ENCODE peak calls at places on chromosomes 6 and 20, in eight cellular contexts. Y, S, M, Z, H, I, C and W are unnamed samples.

GRCh38 chr6:97917369-97917768 is 634.4 kb upstream of the MMS22L start:
- DNase-seq in Y (peak), Z (no peak), H (no peak), S (no peak), M (no peak), I (no peak), C (no peak), W (no peak)

GRCh38 chr6:83514877-83515466 is 2.6 kb downstream of the PRSS35 start:
- DNase-seq in Z (peak), H (no peak), Y (peak), M (peak), S (peak), I (no peak), C (no peak), W (no peak)

GRCh38 chr6:131602913-131603312 is 25.1 kb downstream of the MED23 start:
- DNase-seq in H (no peak), S (peak), I (no peak), Y (no peak), C (no peak), Z (no peak), M (peak), W (no peak)

GRCh38 chr6:20417819-20418218 is 16.1 kb downstream of the E2F3 start:
- DNase-seq in Z (peak), Y (no peak), H (no peak), I (no peak), C (no peak), M (no peak), S (no peak), W (no peak)

GRCh38 chr6:77707603-77708002 is 54.8 kb downstream of the MEI4 start:
- DNase-seq in C (no peak), Y (no peak), S (no peak), Z (no peak), I (no peak), M (no peak), H (no peak), W (no peak)

GRCh38 chr6:13187692-13188091 is 140.6 kb downstream of the TBC1D7 start:
- DNase-seq in H (peak), Z (no peak), C (no peak), M (no peak), Y (no peak), S (no peak), I (no peak), W (no peak)

GRCh38 chr20:34037121-34037520 is 43.4 kb downstream of the RALY start:
- DNase-seq in M (no peak), Z (peak), C (no peak), H (no peak), Y (no peak), S (no peak), I (no peak), W (no peak)

GRCh38 chr6:12288844-12289654 is 1.1 kb upstream of the EDN1 start:
- DNase-seq in Z (peak), S (peak), Y (peak), C (no peak), M (peak), I (no peak), H (peak), W (no peak)

GRCh38 chr20:4702562-4703280 is 19.0 kb upstream of the PRND start:
- DNase-seq in Y (no peak), Z (no peak), C (no peak), S (no peak), M (no peak), H (peak), I (peak), W (no peak)

GRCh38 chr6:61887425-61887824 is 398.6 kb downstream of the KHDRBS2 start:
- DNase-seq in Y (no peak), S (no peak), M (no peak), C (no peak), Z (no peak), H (no peak), I (no peak), W (no peak)

GRCh38 chr6:140907235-140907634 is 1225.5 kb upstream of the GJE1 start:
- DNase-seq in I (no peak), S (no peak), Z (no peak), H (no peak), Y (no peak), C (no peak), M (no peak), W (peak)

GRCh38 chr6:2127484-2127911 is 117.9 kb downstream of the GMDS start:
- DNase-seq in Z (no peak), Y (no peak), C (peak), I (peak), S (peak), H (peak), M (no peak), W (no peak)

GRCh38 chr6:108862479-108863191 is 14.4 kb downstream of the ARMC2 start:
- DNase-seq in I (no peak), H (no peak), M (no peak), S (no peak), Y (no peak), Z (peak), C (no peak), W (no peak)

GRCh38 chr20:37501940-37502339 is 19.1 kb upstream of the NNAT start:
- DNase-seq in H (no peak), I (no peak), M (no peak), Y (no peak), C (no peak), Z (no peak), S (no peak), W (no peak)

GRCh38 chr6:33746036-33746600 is 587 bp downstream of the IP6K3 start:
- DNase-seq in M (peak), Y (peak), S (peak), C (peak), I (peak), H (no peak), Z (no peak), W (peak)

GRCh38 chr6:142682985-142683384 is 262.0 kb downstream of the HIVEP2 start:
- DNase-seq in I (no peak), M (no peak), Z (no peak), S (no peak), Y (no peak), C (no peak), H (no peak), W (no peak)

GRCh38 chr6:67411036-67411435 is 1224.0 kb upstream of the ADGRB3 start:
- DNase-seq in H (no peak), Z (no peak), Y (no peak), I (no peak), S (no peak), M (no peak), C (no peak), W (no peak)

GRCh38 chr6:96521267-96521624 is 360 bp upstream of the UFL1 start:
- DNase-seq in H (no peak), S (no peak), M (no peak), C (no peak), Y (no peak), I (no peak), Z (no peak), W (no peak)

GRCh38 chr20:42589976-42590639 is 599.6 kb downstream of the PTPRT start:
- DNase-seq in Z (no peak), C (no peak), S (no peak), M (no peak), I (no peak), H (no peak), Y (no peak), W (no peak)

GRCh38 chr20:49517509-49518100 is 35.1 kb upstream of the KCNB1 start:
- DNase-seq in I (no peak), Z (no peak), H (no peak), C (no peak), Y (no peak), M (no peak), S (no peak), W (no peak)

GRCh38 chr20:9458075-9458818 is 56.1 kb upstream of the LAMP5 start:
- DNase-seq in Y (no peak), C (no peak), H (no peak), I (no peak), M (peak), Z (peak), S (peak), W (no peak)

GRCh38 chr6:21504790-21505189 is 88.8 kb upstream of the SOX4 start:
- DNase-seq in Y (no peak), C (no peak), H (no peak), Z (no peak), M (no peak), S (no peak), I (peak), W (no peak)

GRCh38 chr6:124995645-124996325 is 33.5 kb downstream of the RNF217 start:
- DNase-seq in Z (no peak), C (no peak), M (no peak), Y (no peak), H (no peak), I (no peak), S (no peak), W (no peak)

DNA sequence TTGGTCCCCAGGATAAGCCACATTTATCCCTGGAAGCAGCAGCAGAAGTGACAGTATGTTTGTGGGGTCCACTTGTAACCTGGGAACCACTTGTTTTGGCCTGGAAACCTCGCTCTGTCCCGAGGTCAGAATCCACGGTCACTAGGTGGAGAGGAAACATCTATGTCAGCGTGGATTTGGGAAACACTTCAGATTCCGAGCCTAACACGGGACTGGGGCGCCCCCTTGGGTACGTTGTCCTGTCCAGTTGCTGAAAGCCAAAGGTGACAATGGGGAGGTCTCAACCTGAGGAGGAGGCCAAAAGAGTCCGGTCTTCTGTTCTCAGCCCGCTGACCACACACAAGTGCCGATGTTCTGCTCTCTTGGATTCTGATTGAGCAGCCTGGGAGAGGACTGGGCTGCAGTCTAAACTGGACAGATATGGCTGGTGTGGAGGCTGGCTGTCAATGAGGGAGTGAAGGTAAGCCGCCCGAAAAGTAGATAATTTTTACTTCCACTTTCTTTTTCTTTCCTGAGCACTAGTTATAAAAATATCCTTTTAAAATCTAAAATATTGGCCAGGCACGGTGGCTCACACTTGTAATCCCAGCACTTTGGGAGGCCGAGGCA is 4.9 kb upstream of the ZFP57 start:
- DNase-seq in C (no peak), H (no peak), Z (no peak), Y (peak), I (no peak), M (no peak), S (peak), W (no peak)
- TF ChIP-seq CTCF in C (no peak), H (peak), Z (no peak), Y (no peak), I (peak), M (no peak), S (peak), W (no peak)

GRCh38 chr6:45423901-45424627 is 46.3 kb upstream of the SUPT3H start:
- DNase-seq in H (no peak), I (no peak), S (peak), M (no peak), Y (peak), C (peak), Z (peak), W (no peak)
- TF ChIP-seq CTCF in H (no peak), I (no peak), S (no peak), M (no peak), Y (no peak), C (no peak), Z (no peak), W (no peak)

DNA sequence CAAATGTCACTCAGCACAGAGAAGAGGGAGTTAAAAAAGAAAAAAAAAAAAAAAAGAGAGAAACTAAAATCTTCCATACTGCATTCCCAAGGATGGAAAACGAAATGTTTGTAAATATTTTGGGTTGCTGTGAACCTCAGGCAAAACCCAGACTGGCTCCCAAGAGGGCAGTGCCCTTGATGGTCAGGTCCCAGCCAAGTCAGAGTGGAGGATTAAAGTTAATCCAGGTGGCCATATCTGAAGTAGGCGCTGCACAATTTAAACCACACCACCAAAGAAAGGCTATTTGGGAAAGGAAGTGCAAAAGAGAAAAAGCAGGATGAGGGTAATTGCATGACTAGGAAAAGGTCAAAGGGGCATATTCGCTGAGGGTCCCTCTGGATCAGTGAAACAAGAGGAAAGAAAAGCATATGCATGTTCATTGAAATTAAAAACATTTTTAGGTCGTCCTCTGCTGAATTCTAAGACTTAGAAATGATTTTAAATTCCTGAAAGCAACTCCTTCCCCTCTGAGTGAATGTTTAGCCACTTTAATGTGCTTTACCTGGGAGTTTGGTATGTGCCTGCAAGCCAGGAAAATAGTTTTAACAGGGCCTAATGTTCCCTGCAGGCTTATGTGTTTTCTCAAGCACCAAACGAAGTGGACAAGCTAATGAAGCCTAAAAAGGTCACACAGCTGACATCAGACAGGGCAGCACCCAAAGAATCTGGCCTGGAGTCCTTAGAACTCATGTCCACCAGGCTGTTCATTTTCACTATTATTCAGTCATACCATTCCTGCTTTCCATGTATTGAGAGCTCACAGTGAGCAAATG is 159.1 kb downstream of the HACE1 start:
- DNase-seq in Z (no peak), Y (no peak), I (no peak), S (no peak), H (no peak), C (no peak), M (no peak), W (no peak)
- TF ChIP-seq CTCF in Z (no peak), Y (no peak), I (no peak), S (no peak), H (no peak), C (no peak), M (no peak), W (no peak)

DNA sequence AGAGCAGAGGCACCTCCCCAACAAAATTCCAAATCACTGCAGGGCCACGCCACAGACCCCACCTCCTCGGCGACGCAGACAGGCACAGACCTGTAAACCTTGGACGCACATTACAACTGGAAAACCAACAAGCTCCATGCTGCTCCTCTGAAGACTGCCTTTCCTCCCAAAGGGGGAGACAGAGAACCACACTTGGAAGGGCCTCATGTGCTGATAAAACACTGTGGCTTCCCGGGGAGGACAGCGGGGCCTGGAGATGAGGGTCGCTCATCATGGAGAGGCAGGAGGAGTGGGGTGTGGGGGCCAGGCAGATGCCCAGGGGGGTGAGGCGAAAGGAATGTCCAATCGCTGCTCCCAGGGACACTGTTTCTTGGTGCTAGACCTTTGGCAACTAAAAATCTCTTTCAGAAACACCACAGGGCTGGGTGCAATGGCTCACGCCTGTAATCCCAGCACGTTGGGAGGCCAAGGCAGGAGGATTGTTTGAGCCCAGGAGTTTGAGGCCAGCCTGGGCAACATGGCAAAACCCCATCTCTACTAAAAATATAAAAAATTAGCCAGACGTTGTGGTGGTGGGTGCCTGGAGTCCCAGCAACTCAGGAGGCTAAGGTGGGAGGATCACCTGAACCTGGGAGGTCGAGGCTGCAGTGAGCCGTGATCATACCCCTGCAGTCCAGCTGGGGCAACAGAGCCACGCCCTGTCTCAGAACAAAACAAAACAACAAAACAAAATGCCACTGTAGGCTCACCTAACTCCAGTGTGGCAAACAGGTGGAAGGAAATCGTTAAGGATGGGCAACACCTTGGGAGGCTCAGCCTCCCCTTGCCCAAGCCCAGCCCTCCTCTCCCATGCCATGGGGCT is 53.8 kb downstream of the ABHD12 start:
- DNase-seq in I (no peak), M (no peak), Z (peak), Y (no peak), C (no peak), H (no peak), S (peak), W (no peak)
- TF ChIP-seq CTCF in I (peak), M (peak), Z (no peak), Y (no peak), C (peak), H (peak), S (peak), W (peak)

GRCh38 chr6:24252215-24252614 is 105.6 kb downstream of the DCDC2 start:
- DNase-seq in I (no peak), S (no peak), H (no peak), C (no peak), M (no peak), Y (no peak), Z (no peak), W (no peak)

GRCh38 chr6:24255676-24256075 is 102.2 kb downstream of the DCDC2 start:
- DNase-seq in Y (no peak), H (no peak), S (no peak), I (no peak), C (no peak), Z (no peak), M (no peak), W (no peak)

GRCh38 chr6:24251339-24251738 is 106.5 kb downstream of the DCDC2 start:
- DNase-seq in H (no peak), Z (no peak), M (no peak), S (no peak), C (no peak), Y (no peak), I (no peak), W (no peak)

GRCh38 chr6:24253360-24253759 is 104.5 kb downstream of the DCDC2 start:
- DNase-seq in Y (no peak), S (no peak), H (no peak), Z (no peak), C (no peak), M (no peak), I (no peak), W (no peak)

GRCh38 chr6:24257282-24257681 is 100.6 kb downstream of the DCDC2 start:
- DNase-seq in H (no peak), S (no peak), Z (no peak), M (no peak), I (no peak), C (no peak), Y (no peak), W (no peak)
- TF ChIP-seq CTCF in H (no peak), S (no peak), Z (no peak), M (no peak), I (no peak), C (no peak), Y (no peak), W (no peak)

GRCh38 chr6:42819803-42820508 is 38.1 kb downstream of the BICRAL start:
- DNase-seq in I (no peak), S (peak), Y (no peak), Z (no peak), H (no peak), C (no peak), M (peak), W (no peak)
- TF ChIP-seq CTCF in I (no peak), S (peak), Y (no peak), Z (no peak), H (no peak), C (peak), M (peak), W (no peak)

DNA sequence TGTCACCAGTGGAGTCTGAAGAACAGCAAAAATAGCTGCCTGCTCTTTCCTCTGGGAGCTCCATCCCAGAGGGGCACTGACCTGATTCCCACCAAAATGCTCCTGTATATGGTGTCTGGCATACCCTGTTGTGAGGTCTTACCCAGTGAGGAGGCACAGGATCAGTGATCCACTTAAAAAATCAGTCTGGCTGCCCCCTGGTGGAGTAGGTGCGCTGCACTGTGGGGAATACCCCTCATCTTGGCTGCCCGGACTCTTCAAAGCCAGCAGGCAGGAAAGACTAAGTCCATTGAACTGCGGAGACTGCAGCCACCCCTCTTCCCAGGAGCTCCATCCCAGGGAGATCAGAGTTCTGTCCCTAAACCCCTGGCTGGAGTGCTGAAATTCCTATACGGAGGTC is 230.9 kb upstream of the HTR1E start:
- DNase-seq in I (no peak), C (no peak), Y (peak), H (no peak), M (no peak), Z (no peak), S (no peak), W (no peak)
- TF ChIP-seq CTCF in I (no peak), C (no peak), Y (peak), H (no peak), M (no peak), Z (no peak), S (no peak), W (no peak)

GRCh38 chr6:133241901-133242760 is 974 bp downstream of the EYA4 start:
- DNase-seq in C (peak), I (no peak), S (peak), M (no peak), Y (peak), Z (no peak), H (no peak), W (peak)

GRCh38 chr6:133242761-133243590 is 1.8 kb downstream of the EYA4 start:
- DNase-seq in M (no peak), H (no peak), Z (no peak), C (peak), S (peak), Y (peak), I (no peak), W (no peak)

GRCh38 chr6:133241088-133241900 is at the start of gene EYA4:
- DNase-seq in H (no peak), M (no peak), I (no peak), Y (peak), S (peak), Z (no peak), C (peak), W (no peak)

GRCh38 chr6:133243723-133244122 is 2.6 kb downstream of the EYA4 start:
- DNase-seq in Y (no peak), H (no peak), M (no peak), C (no peak), S (no peak), Z (no peak), I (no peak), W (no peak)

DNA sequence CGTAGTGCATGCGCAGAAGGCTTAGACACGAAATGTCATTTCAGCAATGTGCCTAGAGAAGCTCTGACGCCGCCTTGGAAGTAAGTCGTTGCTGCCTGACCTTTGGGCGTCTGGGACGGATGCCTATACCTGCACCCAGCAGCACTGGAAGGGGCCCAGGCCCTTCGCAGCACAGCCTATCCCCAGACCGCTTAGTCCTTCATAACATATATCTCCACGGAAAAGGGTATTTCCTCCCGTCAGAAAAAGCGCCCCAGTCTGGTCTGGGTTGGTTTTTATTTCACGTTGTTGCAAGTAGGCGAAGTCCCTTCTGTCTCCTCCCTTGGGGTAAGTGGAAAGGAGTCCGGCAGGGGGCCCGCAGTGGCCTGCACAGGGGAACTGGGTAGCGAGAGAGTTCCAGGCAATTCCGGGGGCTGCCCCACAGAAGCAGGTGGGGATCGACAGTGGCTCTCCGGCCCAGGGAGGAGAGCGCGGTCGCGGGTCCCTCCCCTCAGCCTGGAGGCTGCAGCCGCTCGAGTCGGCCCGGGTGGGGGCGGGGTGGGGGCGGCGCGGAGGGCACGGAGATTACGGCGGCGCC is 558 bp upstream of the EYA4 start:
- DNase-seq in M (no peak), Z (no peak), S (peak), Y (peak), C (peak), I (no peak), H (no peak), W (no peak)
- TF ChIP-seq CTCF in M (no peak), Z (no peak), S (peak), Y (peak), C (peak), I (no peak), H (no peak), W (no peak)